ENCODE peak calls at places on chromosomes 13 and 19, in five cellular contexts. M is T-helper 2 cell; I is Calu3; N is tibial artery; Q is stimulated activated CD8-positive, alpha-beta memory T cell treated with anti-CD3 and anti-CD28 coated beads, Interleukin-15, amount 100 ng/mL, for 48 hours. Y is an unnamed sample.

GRCh38 chr13:109235901-109236300 is 550.5 kb downstream of the IRS2 start:
- DNase-seq in M (no peak), I (no peak), N (no peak), Q (no peak), Y (no peak)

GRCh38 chr19:778910-779653 is 18.2 kb upstream of the PTBP1 start:
- DNase-seq in M (no peak), I (no peak), N (peak), Q (no peak), Y (peak)

GRCh38 chr13:90302113-90302512 is 1045.4 kb upstream of the MIR17HG start:
- DNase-seq in M (no peak), I (no peak), N (no peak), Q (no peak), Y (peak)

GRCh38 chr13:46142692-46143238 is 37.9 kb upstream of the CPB2 start:
- DNase-seq in M (no peak), I (no peak), N (no peak), Q (no peak), Y (no peak)

GRCh38 chr19:3392480-3392879 is 26.1 kb downstream of the NFIC start:
- DNase-seq in M (no peak), I (no peak), N (no peak), Q (no peak), Y (no peak)

GRCh38 chr13:71217827-71218226 is 649.2 kb downstream of the DACH1 start:
- DNase-seq in M (no peak), I (no peak), N (no peak), Q (no peak), Y (no peak)

GRCh38 chr13:78160793-78161192 is 242.2 kb upstream of the EDNRB start:
- DNase-seq in M (no peak), I (no peak), N (no peak), Q (no peak), Y (peak)

GRCh38 chr13:71028884-71029283 is 838.1 kb downstream of the DACH1 start:
- DNase-seq in M (no peak), I (no peak), N (no peak), Q (no peak), Y (no peak)

GRCh38 chr13:98490866-98491265 is 86.0 kb downstream of the STK24 start:
- DNase-seq in M (no peak), I (no peak), N (no peak), Q (no peak), Y (no peak)

GRCh38 chr13:49356224-49356623 is 87.6 kb downstream of the CAB39L start:
- DNase-seq in M (no peak), I (no peak), N (no peak), Q (no peak), Y (peak)

GRCh38 chr19:38494379-38494778 is 60.9 kb downstream of the RYR1 start:
- DNase-seq in M (no peak), I (no peak), N (no peak), Q (no peak), Y (no peak)

GRCh38 chr19:45508681-45508930 is 1.3 kb downstream of the VASP start:
- DNase-seq in M (no peak), I (no peak), N (no peak), Q (no peak), Y (no peak)

GRCh38 chr19:7865262-7865911 is 8.8 kb downstream of the PRR36 start:
- DNase-seq in M (no peak), I (no peak), N (no peak), Q (no peak), Y (no peak)

GRCh38 chr13:37106642-37107041 is 1.2 kb upstream of the CSNK1A1L start:
- DNase-seq in M (no peak), I (no peak), N (no peak), Q (no peak), Y (no peak)

GRCh38 chr19:1239420-1239795 is 1.6 kb upstream of the CBARP start:
- DNase-seq in M (no peak), I (no peak), N (no peak), Q (no peak), Y (no peak)

Y was measured in fibroblast of mammary gland.